ENCODE peak calls at places on chromosomes 7 and 10, in eight cellular contexts. One of them, this sample, is unnamed.

GRCh38 chr7:1087462-1087809 is 477 bp upstream of the GPER1 start:
- DNase-seq in NCI-H460: peak
- DNase-seq in NCI-H1092 treated with DMSO at 0.1 percent for 48 hours: no peak
- DNase-seq in endothelial cell: no peak
- DNase-seq in Jurkat, Clone E6-1: no peak
- DNase-seq in T-helper 9 cell: no peak
- DNase-seq in sciatic nerve: no peak
- DNase-seq in globus pallidus: no peak
- DNase-seq in this sample: no peak

GRCh38 chr10:78515037-78515872 is 481.6 kb downstream of the RPS24 start:
- DNase-seq in NCI-H1092 treated with DMSO at 0.1 percent for 48 hours: no peak
- DNase-seq in endothelial cell: no peak
- DNase-seq in T-helper 9 cell: no peak
- DNase-seq in Jurkat, Clone E6-1: no peak
- DNase-seq in globus pallidus: peak
- DNase-seq in NCI-H460: no peak
- DNase-seq in sciatic nerve: no peak
- DNase-seq in this sample: no peak

GRCh38 chr10:79018591-79019011 is 50.2 kb upstream of the ZMIZ1 start:
- DNase-seq in T-helper 9 cell: no peak
- DNase-seq in Jurkat, Clone E6-1: no peak
- DNase-seq in NCI-H460: no peak
- DNase-seq in NCI-H1092 treated with DMSO at 0.1 percent for 48 hours: peak
- DNase-seq in globus pallidus: no peak
- DNase-seq in sciatic nerve: peak
- DNase-seq in endothelial cell: no peak
- DNase-seq in this sample: no peak

GRCh38 chr10:86342111-86342863 is 24.3 kb downstream of the GRID1 start:
- DNase-seq in globus pallidus: no peak
- DNase-seq in sciatic nerve: peak
- DNase-seq in Jurkat, Clone E6-1: no peak
- DNase-seq in T-helper 9 cell: no peak
- DNase-seq in NCI-H1092 treated with DMSO at 0.1 percent for 48 hours: no peak
- DNase-seq in endothelial cell: no peak
- DNase-seq in NCI-H460: no peak
- DNase-seq in this sample: no peak

GRCh38 chr7:25951414-25952276 is 200.4 kb upstream of the NFE2L3 start:
- DNase-seq in T-helper 9 cell: no peak
- DNase-seq in globus pallidus: no peak
- DNase-seq in NCI-H460: no peak
- DNase-seq in Jurkat, Clone E6-1: no peak
- DNase-seq in sciatic nerve: no peak
- DNase-seq in NCI-H1092 treated with DMSO at 0.1 percent for 48 hours: peak
- DNase-seq in endothelial cell: peak
- DNase-seq in this sample: no peak

GRCh38 chr10:86614853-86615252 is 39.5 kb upstream of the OPN4 start:
- DNase-seq in NCI-H460: no peak
- DNase-seq in endothelial cell: no peak
- DNase-seq in T-helper 9 cell: no peak
- DNase-seq in NCI-H1092 treated with DMSO at 0.1 percent for 48 hours: no peak
- DNase-seq in globus pallidus: no peak
- DNase-seq in Jurkat, Clone E6-1: no peak
- DNase-seq in sciatic nerve: no peak
- DNase-seq in this sample: no peak

GRCh38 chr7:80440908-80441307 is 71.0 kb downstream of the GNAT3 start:
- DNase-seq in NCI-H460: no peak
- DNase-seq in NCI-H1092 treated with DMSO at 0.1 percent for 48 hours: no peak
- DNase-seq in globus pallidus: no peak
- DNase-seq in sciatic nerve: no peak
- DNase-seq in Jurkat, Clone E6-1: no peak
- DNase-seq in endothelial cell: no peak
- DNase-seq in T-helper 9 cell: no peak
- DNase-seq in this sample: no peak

GRCh38 chr7:117907058-117907633 is 33.9 kb upstream of the CTTNBP2 start:
- DNase-seq in NCI-H1092 treated with DMSO at 0.1 percent for 48 hours: no peak
- DNase-seq in T-helper 9 cell: no peak
- DNase-seq in NCI-H460: no peak
- DNase-seq in globus pallidus: no peak
- DNase-seq in endothelial cell: no peak
- DNase-seq in sciatic nerve: no peak
- DNase-seq in Jurkat, Clone E6-1: no peak
- DNase-seq in this sample: no peak

GRCh38 chr7:13778967-13779366 is 210.5 kb downstream of the ETV1 start:
- DNase-seq in endothelial cell: no peak
- DNase-seq in globus pallidus: no peak
- DNase-seq in T-helper 9 cell: no peak
- DNase-seq in NCI-H460: peak
- DNase-seq in NCI-H1092 treated with DMSO at 0.1 percent for 48 hours: no peak
- DNase-seq in Jurkat, Clone E6-1: no peak
- DNase-seq in sciatic nerve: no peak
- DNase-seq in this sample: no peak

GRCh38 chr10:34758447-34758996 is 56.6 kb downstream of the PARD3 start:
- DNase-seq in Jurkat, Clone E6-1: no peak
- DNase-seq in endothelial cell: no peak
- DNase-seq in NCI-H460: peak
- DNase-seq in globus pallidus: no peak
- DNase-seq in sciatic nerve: no peak
- DNase-seq in NCI-H1092 treated with DMSO at 0.1 percent for 48 hours: no peak
- DNase-seq in T-helper 9 cell: no peak
- DNase-seq in this sample: peak

GRCh38 chr10:26238378-26238777 is 21.8 kb downstream of the GAD2 start:
- DNase-seq in NCI-H1092 treated with DMSO at 0.1 percent for 48 hours: no peak
- DNase-seq in NCI-H460: no peak
- DNase-seq in sciatic nerve: no peak
- DNase-seq in T-helper 9 cell: no peak
- DNase-seq in Jurkat, Clone E6-1: no peak
- DNase-seq in endothelial cell: no peak
- DNase-seq in globus pallidus: no peak
- DNase-seq in this sample: no peak

GRCh38 chr7:93938293-93938692 is 16.8 kb downstream of the GNG11 start:
- DNase-seq in T-helper 9 cell: no peak
- DNase-seq in sciatic nerve: no peak
- DNase-seq in NCI-H460: no peak
- DNase-seq in endothelial cell: no peak
- DNase-seq in globus pallidus: no peak
- DNase-seq in Jurkat, Clone E6-1: no peak
- DNase-seq in NCI-H1092 treated with DMSO at 0.1 percent for 48 hours: no peak
- DNase-seq in this sample: no peak

GRCh38 chr10:133164816-133165555 is 5.0 kb downstream of the KNDC1 start:
- DNase-seq in endothelial cell: no peak
- DNase-seq in sciatic nerve: peak
- DNase-seq in Jurkat, Clone E6-1: no peak
- DNase-seq in NCI-H460: no peak
- DNase-seq in T-helper 9 cell: no peak
- DNase-seq in NCI-H1092 treated with DMSO at 0.1 percent for 48 hours: no peak
- DNase-seq in globus pallidus: no peak
- DNase-seq in this sample: no peak

GRCh38 chr7:100088621-100089457 is at the start of gene COPS6:
- DNase-seq in endothelial cell: peak
- DNase-seq in NCI-H460: peak
- DNase-seq in sciatic nerve: peak
- DNase-seq in Jurkat, Clone E6-1: peak
- DNase-seq in T-helper 9 cell: peak
- DNase-seq in globus pallidus: peak
- DNase-seq in NCI-H1092 treated with DMSO at 0.1 percent for 48 hours: peak
- DNase-seq in this sample: no peak

GRCh38 chr10:131806646-131807317 is 94.0 kb upstream of the PPP2R2D start:
- DNase-seq in sciatic nerve: no peak
- DNase-seq in NCI-H1092 treated with DMSO at 0.1 percent for 48 hours: no peak
- DNase-seq in endothelial cell: no peak
- DNase-seq in NCI-H460: no peak
- DNase-seq in T-helper 9 cell: no peak
- DNase-seq in Jurkat, Clone E6-1: no peak
- DNase-seq in globus pallidus: no peak
- DNase-seq in this sample: no peak

GRCh38 chr10:4844864-4845263 is 18.9 kb downstream of the AKR1E2 start:
- DNase-seq in globus pallidus: no peak
- DNase-seq in T-helper 9 cell: no peak
- DNase-seq in NCI-H1092 treated with DMSO at 0.1 percent for 48 hours: no peak
- DNase-seq in sciatic nerve: no peak
- DNase-seq in NCI-H460: no peak
- DNase-seq in Jurkat, Clone E6-1: no peak
- DNase-seq in endothelial cell: no peak
- DNase-seq in this sample: no peak

GRCh38 chr10:11612004-11613001 is 853 bp upstream of the USP6NL start:
- DNase-seq in Jurkat, Clone E6-1: no peak
- DNase-seq in NCI-H1092 treated with DMSO at 0.1 percent for 48 hours: no peak
- DNase-seq in NCI-H460: no peak
- DNase-seq in endothelial cell: no peak
- DNase-seq in globus pallidus: no peak
- DNase-seq in sciatic nerve: no peak
- DNase-seq in T-helper 9 cell: no peak
- DNase-seq in this sample: no peak

GRCh38 chr10:33015798-33016547 is 57.9 kb upstream of the ITGB1 start:
- DNase-seq in sciatic nerve: no peak
- DNase-seq in endothelial cell: no peak
- DNase-seq in globus pallidus: no peak
- DNase-seq in NCI-H460: no peak
- DNase-seq in T-helper 9 cell: no peak
- DNase-seq in NCI-H1092 treated with DMSO at 0.1 percent for 48 hours: no peak
- DNase-seq in Jurkat, Clone E6-1: no peak
- DNase-seq in this sample: no peak

GRCh38 chr7:100699018-100699417 is 5.0 kb upstream of the GIGYF1 start:
- DNase-seq in NCI-H460: no peak
- DNase-seq in Jurkat, Clone E6-1: no peak
- DNase-seq in sciatic nerve: no peak
- DNase-seq in NCI-H1092 treated with DMSO at 0.1 percent for 48 hours: no peak
- DNase-seq in endothelial cell: no peak
- DNase-seq in globus pallidus: no peak
- DNase-seq in T-helper 9 cell: no peak
- DNase-seq in this sample: no peak

GRCh38 chr7:139457153-139457946 is 26.1 kb downstream of the KLRG2 start:
- DNase-seq in Jurkat, Clone E6-1: no peak
- DNase-seq in sciatic nerve: no peak
- DNase-seq in NCI-H460: no peak
- DNase-seq in NCI-H1092 treated with DMSO at 0.1 percent for 48 hours: no peak
- DNase-seq in T-helper 9 cell: no peak
- DNase-seq in globus pallidus: no peak
- DNase-seq in endothelial cell: no peak
- DNase-seq in this sample: no peak

GRCh38 chr7:150430465-150431085 is 19.9 kb upstream of the GIMAP8 start:
- DNase-seq in sciatic nerve: peak
- DNase-seq in globus pallidus: no peak
- DNase-seq in Jurkat, Clone E6-1: no peak
- DNase-seq in T-helper 9 cell: no peak
- DNase-seq in endothelial cell: no peak
- DNase-seq in NCI-H1092 treated with DMSO at 0.1 percent for 48 hours: no peak
- DNase-seq in NCI-H460: no peak
- DNase-seq in this sample: no peak

GRCh38 chr10:46528675-46529615 is 27.5 kb downstream of the GPRIN2 start:
- DNase-seq in NCI-H460: no peak
- DNase-seq in sciatic nerve: peak
- DNase-seq in NCI-H1092 treated with DMSO at 0.1 percent for 48 hours: no peak
- DNase-seq in endothelial cell: no peak
- DNase-seq in T-helper 9 cell: no peak
- DNase-seq in Jurkat, Clone E6-1: no peak
- DNase-seq in globus pallidus: no peak
- DNase-seq in this sample: no peak

GRCh38 chr10:97596101-97597055 is 6.9 kb downstream of the C10orf62 start:
- DNase-seq in NCI-H460: peak
- DNase-seq in globus pallidus: no peak
- DNase-seq in endothelial cell: no peak
- DNase-seq in NCI-H1092 treated with DMSO at 0.1 percent for 48 hours: no peak
- DNase-seq in T-helper 9 cell: no peak
- DNase-seq in sciatic nerve: no peak
- DNase-seq in Jurkat, Clone E6-1: no peak
- DNase-seq in this sample: no peak

GRCh38 chr7:44490351-44491200 is at the start of gene NUDCD3:
- DNase-seq in endothelial cell: peak
- DNase-seq in Jurkat, Clone E6-1: peak
- DNase-seq in globus pallidus: peak
- DNase-seq in T-helper 9 cell: peak
- DNase-seq in NCI-H1092 treated with DMSO at 0.1 percent for 48 hours: peak
- DNase-seq in NCI-H460: peak
- DNase-seq in sciatic nerve: peak
- DNase-seq in this sample: peak

GRCh38 chr10:124677871-124678565 is 66.2 kb downstream of the FAM53B start:
- DNase-seq in endothelial cell: no peak
- DNase-seq in Jurkat, Clone E6-1: no peak
- DNase-seq in globus pallidus: no peak
- DNase-seq in T-helper 9 cell: no peak
- DNase-seq in NCI-H1092 treated with DMSO at 0.1 percent for 48 hours: no peak
- DNase-seq in sciatic nerve: no peak
- DNase-seq in NCI-H460: no peak
- DNase-seq in this sample: no peak

GRCh38 chr7:15403315-15403714 is 158.5 kb downstream of the AGMO start:
- DNase-seq in endothelial cell: no peak
- DNase-seq in NCI-H460: no peak
- DNase-seq in NCI-H1092 treated with DMSO at 0.1 percent for 48 hours: no peak
- DNase-seq in globus pallidus: no peak
- DNase-seq in Jurkat, Clone E6-1: no peak
- DNase-seq in T-helper 9 cell: no peak
- DNase-seq in sciatic nerve: no peak
- DNase-seq in this sample: no peak

GRCh38 chr7:130352335-130353074 is 7.9 kb downstream of the CPA5 start:
- DNase-seq in globus pallidus: no peak
- DNase-seq in sciatic nerve: no peak
- DNase-seq in Jurkat, Clone E6-1: no peak
- DNase-seq in endothelial cell: no peak
- DNase-seq in T-helper 9 cell: no peak
- DNase-seq in NCI-H1092 treated with DMSO at 0.1 percent for 48 hours: peak
- DNase-seq in NCI-H460: no peak
- DNase-seq in this sample: no peak

GRCh38 chr7:66211429-66211828 is 6.3 kb downstream of the TPST1 start:
- DNase-seq in T-helper 9 cell: no peak
- DNase-seq in globus pallidus: no peak
- DNase-seq in sciatic nerve: peak
- DNase-seq in NCI-H1092 treated with DMSO at 0.1 percent for 48 hours: no peak
- DNase-seq in endothelial cell: no peak
- DNase-seq in NCI-H460: no peak
- DNase-seq in Jurkat, Clone E6-1: no peak
- DNase-seq in this sample: no peak

GRCh38 chr7:147276783-147277370 is 1160.3 kb downstream of the CNTNAP2 start:
- DNase-seq in NCI-H460: no peak
- DNase-seq in sciatic nerve: no peak
- DNase-seq in globus pallidus: no peak
- DNase-seq in Jurkat, Clone E6-1: no peak
- DNase-seq in T-helper 9 cell: no peak
- DNase-seq in endothelial cell: no peak
- DNase-seq in NCI-H1092 treated with DMSO at 0.1 percent for 48 hours: peak
- DNase-seq in this sample: no peak

GRCh38 chr7:136056827-136057226 is 79.7 kb upstream of the MTPN start:
- DNase-seq in NCI-H1092 treated with DMSO at 0.1 percent for 48 hours: no peak
- DNase-seq in sciatic nerve: no peak
- DNase-seq in globus pallidus: peak
- DNase-seq in T-helper 9 cell: no peak
- DNase-seq in endothelial cell: no peak
- DNase-seq in NCI-H460: no peak
- DNase-seq in Jurkat, Clone E6-1: no peak
- DNase-seq in this sample: no peak

GRCh38 chr7:33774762-33775523 is 130.4 kb upstream of the BMPER start:
- DNase-seq in NCI-H1092 treated with DMSO at 0.1 percent for 48 hours: peak
- DNase-seq in Jurkat, Clone E6-1: no peak
- DNase-seq in sciatic nerve: peak
- DNase-seq in NCI-H460: no peak
- DNase-seq in T-helper 9 cell: no peak
- DNase-seq in endothelial cell: no peak
- DNase-seq in globus pallidus: peak
- DNase-seq in this sample: no peak

GRCh38 chr10:96395931-96396877 is 37.4 kb upstream of the OPALIN start:
- DNase-seq in sciatic nerve: peak
- DNase-seq in NCI-H460: peak
- DNase-seq in NCI-H1092 treated with DMSO at 0.1 percent for 48 hours: peak
- DNase-seq in endothelial cell: peak
- DNase-seq in globus pallidus: peak
- DNase-seq in Jurkat, Clone E6-1: peak
- DNase-seq in T-helper 9 cell: peak
- DNase-seq in this sample: peak

GRCh38 chr10:89450901-89451300 is 36.5 kb downstream of the IFIT5 start:
- DNase-seq in NCI-H1092 treated with DMSO at 0.1 percent for 48 hours: no peak
- DNase-seq in Jurkat, Clone E6-1: no peak
- DNase-seq in NCI-H460: no peak
- DNase-seq in endothelial cell: no peak
- DNase-seq in globus pallidus: no peak
- DNase-seq in sciatic nerve: no peak
- DNase-seq in T-helper 9 cell: no peak
- DNase-seq in this sample: no peak

GRCh38 chr7:122901250-122901649 is 15.0 kb upstream of the CADPS2 start:
- DNase-seq in globus pallidus: no peak
- DNase-seq in sciatic nerve: no peak
- DNase-seq in T-helper 9 cell: no peak
- DNase-seq in NCI-H460: no peak
- DNase-seq in endothelial cell: no peak
- DNase-seq in Jurkat, Clone E6-1: no peak
- DNase-seq in NCI-H1092 treated with DMSO at 0.1 percent for 48 hours: no peak
- DNase-seq in this sample: no peak